ENCODE peak calls at places on chromosomes 13 and 19, in nine cellular contexts. C is cardiac muscle cell, H is sigmoid colon, O is lower leg skin, P is Calu3, A is A549, S is endothelial cell, W is choroid plexus epithelial cell, R is mesothelial cell of epicardium. B is an unnamed sample.
A peak's percentile ranks its signal among the peaks of the same experiment; 100 is the strongest.

GRCh38 chr13:94214979-94215378 is 264.5 kb downstream of the DCT start:
- DNase-seq in W (no peak), O (no peak), C (no peak), R (no peak), P (no peak), S (no peak), H (no peak), A (no peak), B (no peak)

GRCh38 chr19:31378404-31378803 is 29.2 kb upstream of the TSHZ3 start:
- DNase-seq in P (no peak), R (no peak), W (peak; percentile 78), H (no peak), A (peak; percentile 18), C (no peak), O (no peak), S (no peak), B (no peak)

GRCh38 chr13:25196971-25197370 is 24.9 kb upstream of the AMER2 start:
- DNase-seq in O (no peak), W (no peak), A (no peak), C (no peak), H (no peak), S (no peak), P (no peak), R (no peak), B (no peak)

GRCh38 chr13:25468330-25469178 is 96.8 kb downstream of the ATP8A2 start:
- DNase-seq in R (peak; percentile 63), S (peak; percentile 37), W (peak; percentile 12), H (no peak), C (peak; percentile 61), A (no peak), O (no peak), P (no peak), B (no peak)

GRCh38 chr13:39394811-39395685 is 207.9 kb downstream of the LHFPL6 start:
- DNase-seq in S (no peak), P (no peak), C (peak; percentile 15), O (no peak), A (no peak), H (no peak), W (no peak), R (no peak), B (no peak)

GRCh38 chr13:52737900-52738299 is 1.7 kb downstream of the CNMD start:
- DNase-seq in H (no peak), P (no peak), O (no peak), C (no peak), S (no peak), W (no peak), R (no peak), A (no peak), B (no peak)

GRCh38 chr13:111184685-111185401 is 69.7 kb downstream of the ARHGEF7 start:
- DNase-seq in R (no peak), C (no peak), O (no peak), H (no peak), S (no peak), W (peak; percentile 52), A (no peak), P (no peak), B (no peak)

GRCh38 chr19:54114340-54114826 is 1.1 kb downstream of the TFPT start:
- DNase-seq in S (peak; percentile 45), A (no peak), W (peak; percentile 67), H (no peak), P (peak; percentile 55), C (no peak), O (no peak), R (no peak), B (no peak)

GRCh38 chr19:39705578-39706188 is 1.4 kb downstream of the LGALS14 start:
- DNase-seq in A (no peak), C (no peak), S (no peak), R (no peak), O (no peak), P (no peak), H (no peak), W (no peak), B (no peak)

GRCh38 chr13:111431241-111431640 is 110.8 kb downstream of the TEX29 start:
- DNase-seq in P (no peak), A (no peak), H (no peak), O (no peak), S (no peak), W (no peak), C (no peak), R (no peak), B (no peak)

GRCh38 chr19:15463865-15464371 is 426 bp downstream of the RASAL3 start:
- DNase-seq in W (no peak), A (no peak), O (no peak), C (no peak), H (no peak), P (no peak), S (no peak), R (no peak), B (no peak)

GRCh38 chr19:12092065-12092867 is 27.7 kb downstream of the ZNF844 start:
- DNase-seq in P (no peak), O (peak; percentile 97), W (peak; percentile 93), A (no peak), R (peak; percentile 57), C (peak; percentile 95), S (no peak), H (peak; percentile 92), B (peak; percentile 59)

GRCh38 chr19:12095111-12095790 is 30.7 kb downstream of the ZNF844 start:
- DNase-seq in S (no peak), A (no peak), C (no peak), P (no peak), W (peak; percentile 42), R (no peak), O (no peak), H (no peak), B (no peak)

GRCh38 chr19:12085074-12085818 is 20.7 kb downstream of the ZNF844 start:
- DNase-seq in H (no peak), C (no peak), S (no peak), R (no peak), W (no peak), A (no peak), P (no peak), O (no peak), B (no peak)

GRCh38 chr19:12093777-12094176 is 29.2 kb downstream of the ZNF844 start:
- DNase-seq in S (no peak), H (no peak), R (no peak), A (no peak), O (no peak), P (no peak), W (no peak), C (no peak), B (no peak)

DNA sequence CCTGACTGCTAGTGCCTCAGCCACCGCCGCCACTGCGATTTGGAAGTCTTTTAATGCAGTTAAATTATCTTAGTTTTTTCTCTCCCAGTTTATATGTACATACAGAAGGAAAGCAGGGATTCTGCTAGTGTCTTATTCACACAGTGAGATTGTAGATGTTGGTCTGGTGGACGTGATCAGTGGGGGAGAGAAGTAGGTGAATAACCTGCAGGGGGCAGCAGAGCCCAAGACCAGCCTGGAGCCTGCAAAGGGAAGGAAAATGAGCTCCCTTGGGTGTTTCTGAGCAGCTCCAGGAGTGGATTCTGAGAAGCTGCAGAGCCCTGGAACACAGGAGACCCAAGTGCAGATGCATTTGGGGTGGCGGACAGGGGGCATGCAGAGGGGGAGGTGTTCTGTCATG is 26.3 kb downstream of the ZNF844 start:
- DNase-seq in W (peak; percentile 78), P (no peak), R (peak; percentile 42), S (no peak), O (peak; percentile 90), C (peak; percentile 83), A (no peak), H (peak; percentile 72), B (no peak)
- TF ChIP-seq CTCF in W (peak; percentile 78), P (no peak), R (peak; percentile 64), S (no peak), O (no peak), C (peak; percentile 70), A (no peak), H (no peak), B (no peak)

GRCh38 chr19:4688587-4688986 is 18.4 kb upstream of the MYDGF start:
- DNase-seq in W (no peak), C (no peak), H (no peak), S (no peak), R (no peak), O (no peak), P (no peak), A (no peak), B (no peak)

GRCh38 chr19:4691383-4691782 is 21.2 kb upstream of the MYDGF start:
- DNase-seq in C (no peak), H (no peak), P (no peak), A (no peak), R (no peak), W (no peak), S (no peak), O (no peak), B (no peak)

GRCh38 chr19:4692275-4693077 is 22.3 kb upstream of the MYDGF start:
- DNase-seq in C (no peak), H (no peak), W (no peak), R (no peak), P (no peak), S (no peak), A (no peak), O (no peak), B (no peak)

GRCh38 chr19:4689403-4689802 is 19.3 kb upstream of the MYDGF start:
- DNase-seq in A (no peak), H (no peak), P (no peak), W (no peak), S (no peak), C (no peak), O (no peak), R (no peak), B (no peak)

GRCh38 chr19:4690362-4690761 is 20.2 kb upstream of the MYDGF start:
- DNase-seq in O (no peak), A (no peak), P (no peak), S (no peak), H (no peak), W (no peak), C (no peak), R (no peak), B (no peak)
- TF ChIP-seq CTCF in O (no peak), A (no peak), P (no peak), S (no peak), H (no peak), W (peak; percentile 33), C (no peak), R (no peak), B (no peak)

DNA sequence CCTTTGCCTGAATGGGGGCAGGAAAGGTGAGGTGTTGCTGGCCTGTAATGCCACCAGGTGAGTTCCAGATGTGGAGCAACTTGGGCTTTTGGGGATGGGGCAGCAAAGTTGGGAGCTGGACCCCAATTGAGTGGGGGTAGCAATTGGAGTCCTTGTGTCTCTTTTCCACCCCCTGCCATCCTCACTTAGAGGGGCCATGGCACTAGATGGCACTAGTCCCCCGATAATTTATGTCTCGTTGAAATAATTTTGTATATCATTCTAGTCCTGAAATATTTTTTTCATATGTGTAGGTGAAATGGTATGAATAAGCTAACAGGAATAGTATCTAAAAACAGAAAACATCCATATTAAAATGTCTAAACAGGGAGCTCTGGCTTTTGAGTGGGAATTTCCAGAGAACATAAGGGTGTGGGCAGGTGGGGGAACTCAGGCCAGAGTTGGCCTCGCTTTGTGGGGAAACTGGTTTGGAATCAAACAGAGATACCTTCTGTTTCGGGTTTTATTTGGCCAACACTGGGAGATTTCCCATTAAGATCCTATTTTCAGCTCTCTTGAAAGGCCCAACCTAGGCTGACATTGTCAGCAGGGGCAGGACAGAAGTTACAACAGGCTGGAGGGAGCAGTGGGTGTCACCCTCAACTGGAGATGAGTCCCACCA is 3.4 kb downstream of the ZNF576 start:
- DNase-seq in O (no peak), A (no peak), W (no peak), H (no peak), S (no peak), P (no peak), R (no peak), C (no peak), B (no peak)
- TF ChIP-seq CTCF in O (no peak), A (no peak), W (no peak), H (no peak), S (no peak), P (no peak), R (no peak), C (no peak), B (no peak)

GRCh38 chr19:38143847-38144246 is 80.2 kb downstream of the DPF1 start:
- DNase-seq in C (no peak), S (no peak), R (no peak), H (no peak), W (no peak), O (no peak), A (peak; percentile 40), P (no peak), B (no peak)
- TF ChIP-seq CTCF in C (peak; percentile 3), S (no peak), R (no peak), H (no peak), W (peak; percentile 43), O (no peak), A (peak; percentile 51), P (peak; percentile 24), B (no peak)